ENCODE peak calls at places on chromosomes 12 and 14, in five cellular contexts. D is activated CD4-positive, alpha-beta T cell treated with anti-CD3 and anti-CD28 coated beads, Interleukin-2, amount 50 U/mL, for 1 hour; Y is cardiac muscle cell; G is omental fat pad; J is NCI-H748 treated with DMSO at 0.1 percent for 48 hours. W is an unnamed sample.

GRCh38 chr14:83071888-83072501 is 1538.3 kb upstream of the SEL1L start:
- DNase-seq in Y (peak), J (no peak), D (no peak), G (no peak), W (no peak)

GRCh38 chr14:81434230-81434629 is 34.1 kb upstream of the STON2 start:
- DNase-seq in Y (no peak), D (no peak), G (no peak), J (no peak), W (no peak)

GRCh38 chr12:13425766-13426165 is 229.2 kb downstream of the EMP1 start:
- DNase-seq in D (no peak), Y (peak), J (no peak), G (no peak), W (peak)

GRCh38 chr14:52738409-52738808 is 8.4 kb downstream of the STYX start:
- DNase-seq in D (no peak), G (no peak), Y (no peak), J (no peak), W (no peak)

GRCh38 chr14:95346820-95347219 is 27.1 kb upstream of the CLMN start:
- DNase-seq in Y (no peak), J (no peak), G (no peak), D (no peak), W (no peak)

GRCh38 chr14:101196795-101197590 is 293.5 kb upstream of the RTL1 start:
- DNase-seq in D (no peak), J (no peak), G (peak), Y (no peak), W (no peak)

GRCh38 chr12:581321-581720 is 81.9 kb downstream of the NINJ2 start:
- DNase-seq in G (no peak), D (no peak), J (no peak), Y (no peak), W (peak)

GRCh38 chr12:94172031-94172430 is 23.7 kb downstream of the PLXNC1 start:
- DNase-seq in D (no peak), Y (peak), J (no peak), G (no peak), W (no peak)

GRCh38 chr14:75993567-75994041 is 8.0 kb downstream of the IFT43 start:
- DNase-seq in D (no peak), Y (no peak), G (no peak), J (no peak), W (no peak)

GRCh38 chr12:13234045-13234641 is 37.6 kb downstream of the EMP1 start:
- DNase-seq in D (peak), Y (peak), G (peak), J (no peak), W (peak)

GRCh38 chr14:91352101-91352500 is 65.5 kb downstream of the CCDC88C start:
- DNase-seq in J (no peak), G (no peak), Y (peak), D (no peak), W (peak)

GRCh38 chr12:46205293-46205692 is 63.5 kb downstream of the SLC38A1 start:
- DNase-seq in G (no peak), J (peak), D (no peak), Y (peak), W (no peak)